ENCODE peak calls at places on chromosomes 1 and 21, in seven cellular contexts. B is testis, Y is psoas muscle, X is GM23248, L is NT2/D1, U is colonic mucosa, N is astrocyte of the spinal cord. M is an unnamed sample.

GRCh38 chr1:53654216-53655210 is 84.5 kb downstream of the GLIS1 start:
- DNase-seq in X (peak; percentile 71), U (no peak), B (no peak), N (peak; percentile 77), L (no peak), Y (no peak), M (peak; percentile 55)

GRCh38 chr1:47021070-47021469 is 2.4 kb upstream of the CYP4X1 start:
- DNase-seq in N (no peak), Y (no peak), X (no peak), B (no peak), U (no peak), L (no peak), M (no peak)

GRCh38 chr1:5619469-5619868 is 372.8 kb downstream of the NPHP4 start:
- DNase-seq in Y (no peak), U (no peak), N (no peak), L (no peak), B (no peak), X (no peak), M (no peak)

GRCh38 chr1:64082459-64082858 is 121.0 kb upstream of the UBE2U start:
- DNase-seq in Y (peak; percentile 41), B (no peak), N (peak; percentile 51), L (no peak), U (no peak), X (peak; percentile 87), M (no peak)

GRCh38 chr1:216464489-216464888 is 41.2 kb upstream of the USH2A start:
- DNase-seq in Y (no peak), X (peak; percentile 73), U (no peak), L (no peak), B (no peak), N (peak; percentile 91), M (no peak)

GRCh38 chr1:42380617-42381423 is at the start of gene RIMKLA:
- DNase-seq in L (peak; percentile 57), Y (peak; percentile 73), N (no peak), B (peak; percentile 55), U (peak; percentile 61), X (peak; percentile 61), M (no peak)

GRCh38 chr1:2185880-2186855 is 8.4 kb downstream of the FAAP20 start:
- DNase-seq in X (no peak), L (no peak), N (no peak), Y (no peak), B (no peak), U (no peak), M (no peak)

GRCh38 chr1:205355054-205355453 is 1.7 kb downstream of the KLHDC8A start:
- DNase-seq in L (no peak), Y (no peak), U (peak; percentile 92), X (peak; percentile 53), N (peak; percentile 47), B (no peak), M (no peak)

GRCh38 chr1:160740133-160740688 is 1.2 kb downstream of the SLAMF7 start:
- DNase-seq in L (no peak), U (no peak), N (no peak), B (no peak), X (no peak), Y (no peak), M (no peak)

GRCh38 chr1:59641861-59642260 is 172.9 kb upstream of the HOOK1 start:
- DNase-seq in B (no peak), L (peak; percentile 27), X (no peak), Y (no peak), U (no peak), N (peak; percentile 8), M (no peak)

GRCh38 chr21:17512245-17513213 is at the start of gene CXADR:
- DNase-seq in L (peak; percentile 88), U (peak; percentile 91), B (peak; percentile 90), Y (no peak), X (peak; percentile 32), N (peak; percentile 64), M (no peak)

GRCh38 chr1:167968569-167968968 is 31.7 kb upstream of the MPC2 start:
- DNase-seq in U (no peak), B (no peak), N (no peak), L (no peak), Y (no peak), X (no peak), M (no peak)

GRCh38 chr1:156862602-156863599 is 2.2 kb downstream of the NTRK1 start:
- DNase-seq in L (no peak), Y (no peak), N (no peak), U (no peak), B (no peak), X (no peak), M (no peak)

GRCh38 chr1:109113787-109114568 is at the start of gene ELAPOR1:
- DNase-seq in L (no peak), U (peak; percentile 91), X (peak; percentile 65), B (peak; percentile 70), N (no peak), Y (peak; percentile 61), M (no peak)

GRCh38 chr1:222769181-222769580 is 32.2 kb downstream of the FAM177B start:
- DNase-seq in N (no peak), U (no peak), X (no peak), L (peak; percentile 50), Y (no peak), B (no peak), M (no peak)

GRCh38 chr1:157157481-157158190 is 19.4 kb upstream of the ETV3 start:
- DNase-seq in L (no peak), X (peak; percentile 73), U (no peak), N (peak; percentile 30), B (no peak), Y (no peak), M (no peak)

DNA sequence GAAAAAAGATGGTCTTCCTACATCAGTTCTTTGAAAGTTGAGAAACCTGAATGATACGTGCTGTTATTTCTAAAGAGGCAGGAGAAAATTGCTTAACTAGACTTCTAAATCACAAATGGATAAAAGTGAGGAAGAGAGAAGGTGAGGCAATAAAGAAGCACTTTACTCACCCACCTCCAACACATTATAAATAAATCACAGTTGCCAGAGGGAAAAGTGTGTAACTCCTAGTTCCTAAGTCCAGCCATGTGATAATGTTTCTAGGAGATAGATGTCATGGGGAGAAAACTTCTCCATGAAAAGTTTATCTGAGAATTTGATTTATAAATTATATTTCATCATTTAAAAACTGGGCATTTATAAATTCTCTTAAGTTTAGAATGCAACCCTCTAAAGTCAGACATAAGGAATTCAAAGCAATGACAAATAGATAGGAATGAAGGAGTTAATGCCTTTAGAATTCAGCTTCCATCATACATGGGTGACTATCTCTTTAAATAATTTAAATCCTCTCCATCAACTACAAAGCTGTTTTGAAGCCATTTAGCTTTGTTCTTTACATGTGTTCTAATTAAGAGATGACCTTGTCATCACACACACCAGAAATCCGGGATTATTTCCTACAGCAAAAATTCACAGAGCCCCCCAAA is 60.0 kb downstream of the NRIP1 start:
- DNase-seq in Y (no peak), L (no peak), U (no peak), B (no peak), N (no peak), X (peak; percentile 67), M (no peak)
- H3K4me3 ChIP-seq in Y (no peak overlapping the region), L (no peak overlapping the region), U (no peak overlapping the region), B (no peak overlapping the region), N (no peak overlapping the region), X (peak overlapping the region; percentile 60), M (no peak overlapping the region)

DNA sequence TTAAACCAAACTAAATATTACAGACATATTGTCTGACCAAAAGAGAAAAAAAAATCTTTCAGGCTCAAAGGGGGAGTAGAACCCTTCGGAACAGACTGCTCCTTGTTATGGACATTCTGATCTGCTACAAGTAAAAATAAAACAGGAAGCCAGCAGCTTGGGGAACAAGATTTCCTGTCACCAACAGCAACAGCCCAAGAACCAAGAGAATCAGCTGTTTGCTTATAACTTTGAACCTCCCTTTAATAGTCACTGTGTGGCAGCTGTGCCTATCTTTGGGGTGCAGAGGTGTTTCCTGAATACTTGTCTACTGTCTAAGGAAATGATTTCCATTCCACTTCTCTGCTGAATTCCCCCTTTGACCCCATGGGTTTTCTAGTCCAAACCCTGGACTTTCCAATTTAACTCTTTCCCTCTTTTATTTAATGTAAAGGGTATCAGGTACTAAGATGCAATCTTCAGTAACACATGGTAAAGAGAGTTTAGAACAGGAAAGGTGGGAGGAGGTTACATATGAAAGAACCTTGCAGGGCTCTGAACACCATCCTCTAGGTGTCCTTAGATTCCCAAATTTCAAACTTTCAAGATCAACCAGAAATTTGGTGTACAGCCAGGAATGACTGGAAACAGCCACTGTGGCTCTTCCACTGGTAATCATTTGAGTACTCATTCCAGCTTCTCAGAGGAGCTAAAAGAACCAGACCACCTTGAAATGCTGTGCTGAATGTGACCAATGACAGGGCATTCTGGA is 38.7 kb downstream of the GPR3 start:
- DNase-seq in L (no peak), U (no peak), Y (no peak), N (peak; percentile 24), B (peak; percentile 37), X (peak; percentile 46), M (no peak)
- H3K4me3 ChIP-seq in L (no peak overlapping the region), U (no peak overlapping the region), Y (no peak overlapping the region), N (no peak overlapping the region), B (no peak overlapping the region), X (no peak overlapping the region), M (peak overlapping the region; percentile 5)

GRCh38 chr1:51421961-51422360 is 91.6 kb upstream of the TTC39A start:
- DNase-seq in B (no peak), X (peak; percentile 78), L (peak; percentile 22), N (peak; percentile 75), U (no peak), Y (no peak), M (no peak)
- H3K4me3 ChIP-seq in B (no peak overlapping the region), X (peak overlapping the region; percentile 60), L (no peak overlapping the region), N (peak overlapping the region; percentile 30), U (no peak overlapping the region), Y (no peak overlapping the region), M (no peak overlapping the region)

DNA sequence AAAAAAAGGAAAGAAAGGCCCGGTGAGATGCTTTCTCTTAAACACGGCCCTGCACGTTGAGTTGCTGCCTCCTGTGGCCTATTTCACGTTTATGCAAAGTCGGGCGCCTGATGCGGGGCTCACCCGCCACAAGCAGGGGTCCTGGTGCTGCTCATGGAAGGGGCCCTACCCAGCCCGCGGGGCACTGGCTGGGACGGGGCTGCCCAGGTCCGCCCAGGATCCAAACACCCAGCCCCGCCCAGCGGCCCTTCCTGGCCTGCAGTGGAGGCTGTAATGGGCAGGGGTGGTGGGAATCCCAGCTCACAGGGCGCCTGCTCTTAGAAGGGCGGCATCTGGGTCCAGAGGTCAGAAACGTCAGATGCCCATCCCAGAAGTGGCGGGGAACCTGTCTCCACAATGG is 1.6 kb downstream of the COL6A2 start:
- DNase-seq in X (peak; percentile 74), U (peak; percentile 32), Y (peak; percentile 59), N (no peak), B (peak; percentile 21), L (no peak), M (peak; percentile 78)
- H3K4me3 ChIP-seq in X (peak overlapping the region; percentile 85), U (peak overlapping the region; percentile 45), Y (peak overlapping the region; percentile 66), N (peak overlapping the region; percentile 77), B (peak overlapping the region; percentile 70), L (peak overlapping the region; percentile 22), M (peak overlapping the region; percentile 82)

GRCh38 chr1:107250169-107250568 is 109.3 kb downstream of the NTNG1 start:
- DNase-seq in L (no peak), X (no peak), Y (no peak), B (no peak), N (no peak), U (no peak), M (no peak)

GRCh38 chr1:107247679-107248078 is 106.8 kb downstream of the NTNG1 start:
- DNase-seq in Y (no peak), L (no peak), U (no peak), N (no peak), B (no peak), X (no peak), M (no peak)

GRCh38 chr1:107246775-107247345 is 106.0 kb downstream of the NTNG1 start:
- DNase-seq in L (no peak), X (no peak), B (no peak), Y (no peak), U (no peak), N (no peak), M (no peak)

GRCh38 chr1:107243461-107243860 is 102.6 kb downstream of the NTNG1 start:
- DNase-seq in N (no peak), B (no peak), U (no peak), L (no peak), Y (no peak), X (no peak), M (no peak)

GRCh38 chr1:107244734-107245495 is 104.1 kb downstream of the NTNG1 start:
- DNase-seq in B (no peak), X (no peak), Y (no peak), U (no peak), L (no peak), N (no peak), M (no peak)
- H3K4me3 ChIP-seq in B (no peak overlapping the region), X (no peak overlapping the region), Y (no peak overlapping the region), U (no peak overlapping the region), L (no peak overlapping the region), N (no peak overlapping the region), M (no peak overlapping the region)

M was measured in suprapubic skin.